ENCODE peak calls at places on chromosomes 11 and 22, in six cellular contexts. Y is GM12891, K is H1, E is K562, M is GM12878, U is HepG2. Z is an unnamed sample.

GRCh38 chr22:20080776-20081654 is 974 bp downstream of the DGCR8 start:
- DNase-seq in K (peak; percentile 31), M (no peak), U (peak; percentile 43), Y (no peak), E (peak; percentile 82), Z (no peak)

GRCh38 chr22:27456696-27457503 is 344.7 kb downstream of the MN1 start:
- DNase-seq in E (no peak), K (no peak), Y (no peak), U (no peak), M (no peak), Z (no peak)

GRCh38 chr11:96109265-96110030 is 185.5 kb upstream of the MTMR2 start:
- DNase-seq in K (no peak), U (peak; percentile 15), M (no peak), Y (no peak), E (no peak), Z (no peak)

GRCh38 chr11:70913715-70914231 is 338.6 kb downstream of the SHANK2 start:
- DNase-seq in U (no peak), E (no peak), K (peak; percentile 15), Y (no peak), M (no peak), Z (no peak)

GRCh38 chr11:104003491-104003890 is 32.9 kb upstream of the DDI1 start:
- DNase-seq in E (no peak), U (no peak), K (no peak), M (no peak), Y (no peak), Z (no peak)

GRCh38 chr11:131430466-131431176 is 60.2 kb downstream of the NTM start:
- DNase-seq in Y (no peak), K (no peak), E (no peak), M (no peak), U (no peak), Z (no peak)

GRCh38 chr11:18789942-18790341 is 1.7 kb downstream of the PTPN5 start:
- DNase-seq in U (no peak), M (no peak), K (no peak), E (no peak), Y (no peak), Z (no peak)

GRCh38 chr11:72263363-72263762 is 19.4 kb upstream of the PHOX2A start:
- DNase-seq in Y (no peak), E (peak; percentile 36), U (no peak), M (no peak), K (no peak), Z (no peak)

GRCh38 chr11:115504279-115505158 is at the start of gene CADM1:
- DNase-seq in U (peak; percentile 92), M (no peak), Y (peak; percentile 61), E (peak; percentile 84), K (peak; percentile 93), Z (peak; percentile 42)

GRCh38 chr11:26976389-26976788 is 17.5 kb upstream of the FIBIN start:
- DNase-seq in U (no peak), Y (no peak), K (no peak), M (no peak), E (no peak), Z (no peak)

GRCh38 chr22:19874307-19875060 is 19.8 kb upstream of the GNB1L start:
- DNase-seq in K (no peak), Y (peak; percentile 15), E (no peak), U (no peak), M (no peak), Z (peak; percentile 15)

GRCh38 chr11:65780770-65781151 is at the start of gene AP5B1:
- DNase-seq in M (no peak), U (peak; percentile 35), K (no peak), E (peak; percentile 90), Y (peak; percentile 87), Z (peak; percentile 86)

GRCh38 chr22:35586771-35587170 is 30.4 kb downstream of the MB start:
- DNase-seq in K (no peak), M (no peak), Y (no peak), U (no peak), E (no peak), Z (no peak)

GRCh38 chr11:3994030-3994640 is 100.5 kb upstream of the RRM1 start:
- DNase-seq in E (peak; percentile 32), U (peak; percentile 9), K (no peak), M (no peak), Y (no peak), Z (no peak)

GRCh38 chr22:37244114-37244921 is at the start of gene RAC2:
- DNase-seq in K (no peak), M (no peak), E (peak; percentile 84), U (no peak), Y (peak; percentile 70), Z (peak; percentile 77)

GRCh38 chr11:284081-285020 is 4.6 kb upstream of the PGGHG start:
- DNase-seq in Y (no peak), E (no peak), M (no peak), U (no peak), K (no peak), Z (peak; percentile 12)

GRCh38 chr11:86775342-86775741 is 25.0 kb upstream of the PRSS23 start:
- DNase-seq in U (no peak), M (no peak), Y (no peak), E (no peak), K (no peak), Z (no peak)

GRCh38 chr11:120248551-120249278 is 8.8 kb downstream of the POU2F3 start:
- DNase-seq in Y (no peak), E (no peak), M (peak; percentile 93), U (no peak), K (no peak), Z (no peak)

GRCh38 chr11:126510621-126511370 is 155.3 kb downstream of the ST3GAL4 start:
- DNase-seq in K (no peak), E (no peak), M (no peak), Y (no peak), U (no peak), Z (no peak)

GRCh38 chr22:49037701-49038245 is 789.9 kb downstream of the BRD1 start:
- DNase-seq in U (no peak), Y (no peak), E (no peak), K (no peak), M (no peak), Z (no peak)

GRCh38 chr11:6320411-6321207 is at the start of gene CAVIN3:
- DNase-seq in M (peak; percentile 43), E (no peak), K (no peak), U (no peak), Y (peak; percentile 13), Z (peak; percentile 33)

GRCh38 chr11:1829039-1829820 is 5.6 kb upstream of the SYT8 start:
- DNase-seq in U (no peak), M (no peak), E (no peak), K (no peak), Y (no peak), Z (peak; percentile 25)

GRCh38 chr11:31295308-31295707 is 74.2 kb downstream of the DCDC1 start:
- DNase-seq in Y (no peak), U (no peak), E (no peak), M (no peak), K (no peak), Z (no peak)

GRCh38 chr11:61543606-61544306 is 35.2 kb downstream of the LRRC10B start:
- DNase-seq in E (no peak), K (no peak), U (peak; percentile 30), Y (no peak), M (no peak), Z (no peak)

GRCh38 chr11:61540528-61540927 is 32.0 kb downstream of the LRRC10B start:
- DNase-seq in M (no peak), E (no peak), K (no peak), Y (no peak), U (no peak), Z (no peak)

GRCh38 chr11:61542661-61543060 is 34.1 kb downstream of the LRRC10B start:
- DNase-seq in K (no peak), U (no peak), Y (no peak), E (no peak), M (no peak), Z (no peak)

GRCh38 chr11:61541568-61541967 is 33.0 kb downstream of the LRRC10B start:
- DNase-seq in U (no peak), E (peak; percentile 60), Y (no peak), K (no peak), M (no peak), Z (no peak)

GRCh38 chr11:61542024-61542461 is 33.5 kb downstream of the LRRC10B start:
- DNase-seq in U (no peak), K (no peak), Y (no peak), E (no peak), M (no peak), Z (no peak)
- TF ChIP-seq TAF1 in U (no peak), K (no peak), Y (no peak), E (no peak), M (no peak), Z (no peak)

GRCh38 chr11:59556883-59557205 is 45.5 kb downstream of the OR4D9 start:
- DNase-seq in M (no peak), U (peak; percentile 48), K (no peak), E (no peak), Y (no peak), Z (no peak)
- TF ChIP-seq POLR2A in M (no peak), U (no peak), K (no peak), E (no peak), Y (no peak), Z (no peak)

DNA sequence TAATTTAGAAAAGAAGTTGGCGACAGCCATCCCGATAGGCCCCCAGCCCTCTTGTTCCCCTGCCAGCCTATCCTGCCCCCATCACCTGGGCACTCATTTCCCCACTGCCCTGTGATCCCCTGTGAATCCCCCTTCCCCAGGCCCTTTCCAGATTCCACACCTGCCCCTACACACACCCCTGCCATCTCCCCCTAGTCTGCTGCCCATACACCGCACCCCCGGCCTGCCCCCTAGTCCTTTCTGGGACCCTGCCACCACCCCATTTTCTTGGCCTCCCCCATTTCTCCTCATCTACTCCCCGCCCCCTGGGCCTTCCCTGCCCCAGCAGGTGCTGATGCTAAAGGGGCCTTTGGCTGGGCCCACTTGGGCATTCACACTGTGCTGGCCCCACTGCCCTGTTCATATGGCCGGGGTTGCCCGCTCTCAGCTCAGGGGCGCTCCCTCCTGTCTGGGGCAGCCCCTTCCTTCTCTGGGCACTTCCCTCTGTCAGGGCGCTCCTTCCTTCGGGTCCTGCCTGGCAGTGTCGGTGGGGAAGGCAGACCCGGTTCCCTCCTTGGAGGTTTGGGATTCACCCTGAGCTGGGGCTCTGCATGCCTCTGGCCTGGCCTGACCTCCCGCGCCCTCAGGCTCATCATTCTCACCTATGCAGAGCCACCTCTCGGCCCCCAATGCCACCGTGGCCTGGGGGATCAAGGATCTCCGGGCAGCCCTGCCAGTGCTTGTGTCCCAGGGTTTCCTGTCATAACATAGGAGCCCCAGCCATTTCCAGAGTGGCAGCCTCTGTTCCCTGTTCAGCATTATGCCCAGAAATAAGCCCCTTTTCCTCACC is 108.2 kb downstream of the BCR start:
- DNase-seq in E (peak; percentile 66), Y (no peak), M (no peak), U (no peak), K (no peak), Z (no peak)
- TF ChIP-seq TAF1 in E (no peak), Y (no peak), M (no peak), U (no peak), K (no peak), Z (no peak)

GRCh38 chr11:118608268-118609214 is 1.1 kb downstream of the PHLDB1 start:
- DNase-seq in E (peak; percentile 76), Y (no peak), K (no peak), U (no peak), M (no peak), Z (no peak)

GRCh38 chr11:118610773-118611432 is 3.5 kb downstream of the PHLDB1 start:
- DNase-seq in M (no peak), U (peak; percentile 34), Y (peak; percentile 69), K (peak; percentile 60), E (peak; percentile 78), Z (peak; percentile 59)

GRCh38 chr11:118607401-118608267 is at the start of gene PHLDB1:
- DNase-seq in K (no peak), U (peak; percentile 45), M (no peak), Y (no peak), E (peak; percentile 88), Z (no peak)

GRCh38 chr11:118610220-118610772 is 2.9 kb downstream of the PHLDB1 start:
- DNase-seq in Y (no peak), U (no peak), M (no peak), E (no peak), K (no peak), Z (no peak)

GRCh38 chr11:118609380-118610219 is 2.2 kb downstream of the PHLDB1 start:
- DNase-seq in U (no peak), K (no peak), Y (no peak), E (no peak), M (no peak), Z (no peak)
- TF ChIP-seq POLR2A in U (no peak), K (no peak), Y (no peak), E (no peak), M (no peak), Z (no peak)